ENCODE peak calls at places on chromosomes 11 and 22, in eight cellular contexts. Z is choroid plexus epithelial cell, J is fibroblast of lung, T is transverse colon, C is fibroblast of mammary gland, M is astrocyte, S is cardiac fibroblast, I is astrocyte of the spinal cord. A is an unnamed sample.

GRCh38 chr11:870127-870413 is 27.4 kb downstream of the TSPAN4 start:
- DNase-seq in I (no peak), Z (no peak), M (no peak), J (no peak), T (no peak), C (no peak), S (no peak), A (no peak)

GRCh38 chr11:38791346-38791961 is 2193.4 kb upstream of the RAG2 start:
- DNase-seq in Z (peak; percentile 88), M (peak; percentile 47), S (peak; percentile 84), J (peak; percentile 61), T (no peak), C (peak; percentile 55), I (peak; percentile 75), A (peak; percentile 37)

GRCh38 chr11:66339163-66339675 is 3.0 kb upstream of the RIN1 start:
- DNase-seq in J (no peak), M (no peak), C (no peak), T (no peak), S (no peak), Z (no peak), I (no peak), A (no peak)

GRCh38 chr11:79431535-79431934 is 9.3 kb downstream of the TENM4 start:
- DNase-seq in S (peak; percentile 91), J (peak; percentile 92), Z (no peak), T (no peak), I (peak; percentile 59), C (peak; percentile 94), M (peak; percentile 89), A (no peak)

GRCh38 chr11:106076421-106076922 is 675 bp downstream of the KBTBD3 start:
- DNase-seq in M (peak; percentile 4), C (no peak), T (peak; percentile 12), Z (peak; percentile 16), I (no peak), S (no peak), J (no peak), A (no peak)

GRCh38 chr22:29524440-29525191 is 28.9 kb downstream of the THOC5 start:
- DNase-seq in T (peak; percentile 22), J (peak; percentile 25), Z (peak; percentile 61), M (peak; percentile 6), C (peak; percentile 25), I (no peak), S (peak; percentile 37), A (peak; percentile 23)

GRCh38 chr11:69122642-69123431 is 32.9 kb upstream of the SMIM38 start:
- DNase-seq in T (peak; percentile 92), Z (peak; percentile 76), M (peak; percentile 73), C (peak; percentile 31), S (peak; percentile 74), I (peak; percentile 69), J (peak; percentile 84), A (peak; percentile 67)

GRCh38 chr11:32897103-32897502 is 4.5 kb downstream of the QSER1 start:
- DNase-seq in M (no peak), T (no peak), J (no peak), I (no peak), C (no peak), S (no peak), Z (no peak), A (no peak)

GRCh38 chr22:35609261-35609660 is 7.9 kb downstream of the MB start:
- DNase-seq in M (no peak), T (no peak), S (no peak), Z (no peak), I (no peak), C (no peak), J (no peak), A (no peak)

DNA sequence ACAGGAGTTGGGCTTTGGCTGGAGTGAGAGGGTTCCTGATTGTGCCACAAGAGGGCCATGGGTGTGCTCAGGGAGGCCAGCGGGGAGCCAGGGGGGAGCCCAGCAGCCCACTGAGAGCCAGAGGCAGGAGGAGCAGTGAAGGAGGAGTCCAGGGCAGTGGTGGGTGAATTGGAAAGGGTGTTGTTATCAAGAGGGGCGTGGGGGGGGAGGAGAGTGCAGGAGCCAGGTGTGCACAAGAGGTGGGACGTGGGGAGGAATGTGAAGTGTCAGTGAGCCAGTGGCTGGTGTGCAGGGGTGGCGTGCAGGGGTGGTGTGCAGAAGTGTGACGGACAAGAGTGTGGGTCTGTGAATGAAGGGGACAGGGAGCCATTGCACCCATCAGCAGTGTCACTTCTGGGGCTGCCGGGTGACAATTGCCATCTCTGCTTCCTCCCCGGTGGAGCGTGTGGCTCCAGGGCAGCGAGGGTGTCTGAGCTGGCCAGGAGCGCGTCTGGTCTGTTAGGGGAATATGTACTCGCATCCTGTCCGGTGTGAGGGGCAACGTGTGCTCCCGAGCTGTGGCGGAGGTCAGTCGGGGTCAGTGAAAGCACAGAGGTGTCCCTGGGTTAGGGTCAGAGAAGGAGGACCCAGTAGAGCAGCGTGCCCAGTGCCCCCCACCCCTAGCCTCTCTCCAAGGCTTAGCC is 1.7 kb downstream of the CLCF1 start:
- DNase-seq in M (no peak), Z (peak; percentile 62), J (peak; percentile 56), I (peak; percentile 42), T (no peak), C (peak; percentile 61), S (peak; percentile 67), A (peak; percentile 59)
- TF ChIP-seq CTCF in M (peak; percentile 37), Z (peak; percentile 65), J (peak; percentile 53), I (peak; percentile 65), T (peak; percentile 69), C (peak; percentile 54), S (peak; percentile 69), A (peak; percentile 65)

DNA sequence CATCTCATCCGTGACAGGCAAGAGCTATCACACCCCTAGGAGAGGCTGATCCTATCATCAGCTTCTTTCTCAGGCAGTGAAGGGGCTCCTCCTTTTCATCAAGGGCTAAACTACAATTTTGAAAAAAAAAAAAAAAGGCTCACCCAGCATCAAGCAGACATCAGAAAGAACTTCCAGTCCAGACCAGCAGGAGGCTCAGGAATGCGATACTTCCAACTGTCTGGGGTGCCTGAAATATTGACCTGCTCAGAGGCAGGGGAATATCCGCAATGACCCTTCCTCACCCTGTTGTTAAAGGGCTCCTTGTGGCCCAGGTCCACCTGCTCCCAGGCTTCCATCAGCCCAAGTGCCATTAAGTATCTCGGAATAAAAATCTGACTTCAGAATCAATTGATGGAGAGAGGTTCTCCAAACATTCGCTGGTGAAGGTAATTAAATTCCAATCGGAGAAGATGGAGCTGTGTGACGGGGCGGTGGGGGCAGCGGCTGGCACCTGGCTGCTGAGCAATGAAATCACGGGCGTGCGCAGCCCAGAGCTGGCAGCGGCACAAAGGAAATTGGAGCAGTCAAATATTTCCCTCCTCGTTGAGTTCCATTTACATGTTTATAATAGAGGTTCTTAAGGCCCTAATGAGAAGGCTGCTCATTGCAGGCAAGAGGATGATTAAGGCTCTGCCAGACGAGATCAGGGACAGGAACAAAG is 68.9 kb upstream of the THY1 start:
- DNase-seq in S (peak; percentile 42), T (no peak), I (no peak), C (peak; percentile 34), M (no peak), Z (peak; percentile 54), J (peak; percentile 18), A (peak; percentile 13)
- TF ChIP-seq CTCF in S (peak; percentile 59), T (no peak), I (peak; percentile 50), C (peak; percentile 59), M (peak; percentile 32), Z (peak; percentile 74), J (peak; percentile 61), A (peak; percentile 57)

DNA sequence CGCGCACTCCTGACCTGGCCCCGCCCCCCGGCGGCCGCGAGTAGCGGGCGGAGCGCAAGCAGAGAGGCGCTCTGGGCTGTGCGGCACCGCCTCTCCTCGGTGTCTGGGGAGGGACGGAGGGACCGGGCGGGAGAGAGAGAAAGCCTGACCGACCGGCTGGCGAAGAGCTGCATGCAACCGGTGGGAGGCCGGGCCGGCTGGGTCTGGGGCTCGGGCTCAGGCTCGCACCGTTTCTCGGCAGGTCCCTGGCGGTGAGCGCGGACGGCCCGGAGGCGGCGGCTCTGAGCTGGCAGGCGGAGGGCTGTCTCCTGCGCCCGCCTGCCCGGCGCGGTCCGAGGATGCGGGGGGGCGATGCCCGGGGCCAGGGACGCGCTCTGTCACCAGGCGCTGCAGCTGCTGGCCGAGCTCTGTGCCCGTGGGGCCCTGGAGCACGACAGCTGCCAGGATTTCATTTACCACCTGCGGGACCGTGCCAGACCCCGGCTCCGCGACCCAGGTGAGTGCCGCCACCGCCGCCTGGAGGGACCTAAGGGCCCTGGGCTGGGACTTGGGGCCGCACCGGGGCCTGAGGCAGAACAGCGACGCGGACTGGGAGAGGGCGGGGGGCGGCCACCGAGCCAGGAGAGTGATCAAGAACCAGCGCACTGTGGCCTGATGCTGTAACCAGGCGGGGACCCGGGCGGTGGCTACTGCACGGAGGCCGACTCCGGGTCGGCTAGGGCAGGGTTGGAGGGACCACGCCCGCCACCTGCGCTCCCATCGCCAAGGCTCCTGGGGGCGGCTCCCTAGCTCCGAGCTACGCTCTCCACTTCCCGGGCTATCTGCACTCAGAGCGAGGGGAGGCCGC is at the start of gene SYT9:
- DNase-seq in M (peak; percentile 3), C (peak; percentile 5), S (peak; percentile 29), T (peak; percentile 14), I (peak; percentile 16), Z (peak; percentile 24), J (peak; percentile 19), A (peak; percentile 6)
- TF ChIP-seq CTCF in M (no peak), C (no peak), S (no peak), T (no peak), I (no peak), Z (no peak), J (no peak), A (no peak)

DNA sequence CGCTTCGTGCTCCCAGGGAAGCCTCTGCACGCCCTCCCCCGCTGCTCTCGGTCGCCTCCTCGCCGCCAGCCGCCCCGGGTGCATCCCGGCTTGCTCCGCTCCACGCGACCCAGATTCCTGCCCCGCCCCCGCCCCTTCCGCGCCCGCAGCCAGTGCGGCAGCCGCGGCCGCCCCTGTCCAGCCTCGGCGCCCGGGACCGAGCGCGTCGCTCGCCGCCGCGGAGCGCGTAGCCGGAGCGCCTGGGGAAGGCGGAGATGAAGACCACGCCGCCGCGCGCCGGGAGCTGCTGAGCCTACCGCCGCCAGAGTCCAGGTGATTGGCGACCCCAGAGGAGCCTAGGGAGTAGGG is at the start of gene ELMOD1:
- DNase-seq in C (peak; percentile 19), M (peak; percentile 10), T (peak; percentile 19), Z (peak; percentile 12), I (peak; percentile 3), J (peak; percentile 47), S (peak; percentile 17), A (peak; percentile 40)
- TF ChIP-seq CTCF in C (no peak), M (no peak), T (no peak), Z (no peak), I (peak; percentile 6), J (no peak), S (peak; percentile 4), A (peak; percentile 27)

GRCh38 chr11:76714493-76714892 is 43.9 kb upstream of the LRRC32 start:
- DNase-seq in Z (no peak), M (no peak), I (no peak), T (no peak), C (no peak), S (no peak), J (no peak), A (no peak)
- TF ChIP-seq CTCF in Z (peak; percentile 1), M (no peak), I (no peak), T (no peak), C (peak; percentile 6), S (no peak), J (no peak), A (no peak)

A was measured in AG10803.